ENCODE peak calls at places on chromosome 1, in six cellular contexts. X is IMR-90, R is testis, V is breast epithelium, F is ovary, K is body of pancreas. J is an unnamed sample. For H3K4me1, the result is how much of the 10 kb centered on the place peaks cover.

GRCh38 chr1:40770296-40771070 is 13.1 kb upstream of the KCNQ4 start:
- DNase-seq in X (no peak), R (no peak), V (no peak), F (no peak), K (no peak), J (no peak)

GRCh38 chr1:27000092-27000816 is 6.8 kb downstream of the TRNP1 start:
- DNase-seq in X (no peak), R (no peak), V (no peak), F (no peak), K (no peak), J (no peak)

GRCh38 chr1:48093147-48093546 is 96.0 kb upstream of the TRABD2B start:
- DNase-seq in X (no peak), R (no peak), V (no peak), F (no peak), K (no peak), J (no peak)

GRCh38 chr1:85085417-85085816 is 37.1 kb upstream of the MCOLN3 start:
- DNase-seq in X (no peak), R (no peak), V (no peak), F (no peak), K (no peak), J (no peak)

GRCh38 chr1:27726173-27726793 is 522 bp downstream of the FAM76A start:
- DNase-seq in X (peak), R (peak), V (peak), F (peak), K (peak), J (peak)

GRCh38 chr1:151165281-151165737 is 393 bp downstream of the LYSMD1 start:
- DNase-seq in X (peak), R (peak), V (peak), F (no peak), K (peak), J (peak)

GRCh38 chr1:108665047-108665446 is 4.2 kb upstream of the HENMT1 start:
- DNase-seq in X (no peak), R (no peak), V (no peak), F (no peak), K (no peak), J (no peak)

GRCh38 chr1:48673725-48674124 is 103.0 kb downstream of the BEND5 start:
- DNase-seq in X (no peak), R (peak), V (no peak), F (no peak), K (no peak), J (no peak)

GRCh38 chr1:215022723-215023122 is 59.8 kb upstream of the KCNK2 start:
- DNase-seq in X (peak), R (no peak), V (no peak), F (no peak), K (no peak), J (no peak)

GRCh38 chr1:56054959-56055358 is 524.4 kb downstream of the PLPP3 start:
- DNase-seq in X (no peak), R (no peak), V (no peak), F (no peak), K (no peak), J (no peak)

GRCh38 chr1:177206831-177207230 is 36.1 kb downstream of the BRINP2 start:
- DNase-seq in X (peak), R (no peak), V (no peak), F (no peak), K (no peak), J (no peak)

GRCh38 chr1:234401658-234402057 is 28.4 kb downstream of the COA6 start:
- DNase-seq in X (no peak), R (no peak), V (no peak), F (no peak), K (no peak), J (no peak)

GRCh38 chr1:111505641-111506119 is 2.2 kb upstream of the ADORA3 start:
- DNase-seq in X (no peak), R (no peak), V (no peak), F (no peak), K (no peak), J (no peak)

GRCh38 chr1:228968841-228969606 is 233.7 kb downstream of the RHOU start:
- DNase-seq in X (no peak), R (no peak), V (no peak), F (no peak), K (peak), J (no peak)

GRCh38 chr1:222928212-222928611 is 113.4 kb downstream of the DISP1 start:
- DNase-seq in X (peak), R (peak), V (no peak), F (peak), K (peak), J (peak)

GRCh38 chr1:68128157-68128556 is 77.7 kb upstream of the DIRAS3 start:
- DNase-seq in X (peak), R (no peak), V (no peak), F (no peak), K (no peak), J (no peak)

GRCh38 chr1:109787845-109788605 is 24.3 kb upstream of the EPS8L3 start:
- DNase-seq in X (no peak), R (no peak), V (no peak), F (peak), K (peak), J (no peak)

GRCh38 chr1:109040627-109041613 is 982 bp downstream of the WDR47 start:
- DNase-seq in X (no peak), R (no peak), V (no peak), F (no peak), K (peak), J (peak)

GRCh38 chr1:61444277-61444676 is 280.7 kb downstream of the TM2D1 start:
- DNase-seq in X (no peak), R (no peak), V (no peak), F (no peak), K (no peak), J (no peak)

GRCh38 chr1:11700655-11701467 is 9.4 kb downstream of the DRAXIN start:
- DNase-seq in X (no peak), R (no peak), V (no peak), F (no peak), K (no peak), J (no peak)

GRCh38 chr1:234114648-234115307 is 210.3 kb downstream of the SLC35F3 start:
- DNase-seq in X (peak), R (peak), V (peak), F (no peak), K (peak), J (peak)

DNA sequence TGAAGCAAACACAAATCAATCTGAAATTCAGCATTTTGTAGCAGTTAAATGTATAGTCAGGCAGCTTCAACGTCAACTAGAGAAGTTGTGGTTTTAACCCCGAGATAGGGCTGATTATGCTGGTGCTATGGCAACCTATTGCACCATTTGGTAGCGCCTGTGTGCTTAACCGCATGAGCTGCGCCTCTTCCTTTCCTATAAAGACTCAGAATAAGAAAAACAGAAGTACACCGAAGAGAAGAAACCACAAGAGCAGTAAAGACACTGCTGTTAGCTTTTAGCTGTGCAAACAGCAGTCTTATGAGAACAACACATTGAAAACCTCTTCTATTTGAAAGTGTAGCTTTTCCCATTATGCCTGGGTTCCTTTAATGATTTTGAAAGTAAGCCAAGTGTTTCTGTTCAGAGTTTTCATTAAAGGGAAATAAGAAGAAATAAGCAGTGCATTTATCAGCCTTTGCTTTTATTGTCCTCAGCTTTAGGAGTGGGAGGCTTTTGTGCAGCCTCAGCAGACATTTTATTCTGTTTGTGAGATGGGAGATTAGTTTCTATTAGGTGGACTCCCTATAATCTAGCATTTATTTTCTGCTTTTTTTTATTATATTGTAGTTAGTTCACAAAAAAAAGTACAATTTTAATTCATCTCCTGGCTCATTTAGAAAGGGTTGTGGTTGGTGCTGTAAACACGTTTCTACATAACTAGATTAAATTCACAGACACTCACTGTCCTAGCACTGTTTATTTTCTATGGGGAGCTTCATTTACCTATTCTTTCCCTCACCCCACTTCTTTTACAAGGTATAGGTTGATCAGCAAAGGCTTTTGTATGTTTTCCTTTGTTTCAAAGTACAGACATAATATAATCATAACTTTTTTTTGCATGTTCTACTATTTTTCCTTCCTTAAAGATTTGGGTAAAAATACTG is 43.3 kb downstream of the PTPRC start:
- DNase-seq in X (peak), R (peak), V (peak), F (no peak), K (peak), J (peak)
- TF ChIP-seq POLR2A in X (peak), R (no peak), V (no peak), F (no peak), K (no peak), J (no peak)

GRCh38 chr1:207035877-207036558 is 3.5 kb upstream of the C1orf116 start:
- DNase-seq in X (no peak), R (no peak), V (no peak), F (no peak), K (no peak), J (no peak)

GRCh38 chr1:207036865-207037264 is 4.3 kb upstream of the C1orf116 start:
- DNase-seq in X (no peak), R (no peak), V (no peak), F (no peak), K (no peak), J (no peak)

GRCh38 chr1:207034208-207034607 is 1.7 kb upstream of the C1orf116 start:
- DNase-seq in X (no peak), R (no peak), V (no peak), F (no peak), K (no peak), J (no peak)

GRCh38 chr1:207033302-207033701 is 746 bp upstream of the C1orf116 start:
- DNase-seq in X (no peak), R (no peak), V (no peak), F (no peak), K (no peak), J (no peak)

DNA sequence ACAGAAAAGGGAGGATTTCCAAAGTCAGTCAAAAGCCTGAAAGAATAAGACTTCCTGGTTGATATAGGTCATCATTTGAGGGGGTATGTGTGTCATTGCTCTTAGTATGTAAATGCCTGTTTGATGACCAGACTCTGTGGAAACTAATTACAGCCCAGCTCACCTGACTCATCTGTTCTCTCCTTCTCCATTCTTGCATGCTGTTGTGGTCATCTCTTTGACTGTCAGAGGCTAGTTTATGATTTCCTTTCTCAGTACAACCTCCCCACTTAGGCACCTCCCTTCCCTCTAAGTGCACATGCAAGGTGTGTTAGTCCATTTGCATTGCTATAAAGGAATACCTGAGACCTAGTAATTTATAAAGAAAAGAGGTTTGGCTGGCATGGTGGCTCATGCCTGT is 2.4 kb upstream of the C1orf116 start:
- DNase-seq in X (peak), R (no peak), V (no peak), F (no peak), K (no peak), J (no peak)
- H3K4me1 ChIP-seq in X (under half), R (under half), V (under half), F (under half), K (under half), J (under half)

GRCh38 chr1:1550087-1550486 is 9.7 kb upstream of the TMEM240 start:
- DNase-seq in X (no peak), R (no peak), V (no peak), F (no peak), K (no peak), J (no peak)
- H3K27ac ChIP-seq in X (no peak), R (peak), V (peak), F (no peak), K (no peak), J (no peak)

DNA sequence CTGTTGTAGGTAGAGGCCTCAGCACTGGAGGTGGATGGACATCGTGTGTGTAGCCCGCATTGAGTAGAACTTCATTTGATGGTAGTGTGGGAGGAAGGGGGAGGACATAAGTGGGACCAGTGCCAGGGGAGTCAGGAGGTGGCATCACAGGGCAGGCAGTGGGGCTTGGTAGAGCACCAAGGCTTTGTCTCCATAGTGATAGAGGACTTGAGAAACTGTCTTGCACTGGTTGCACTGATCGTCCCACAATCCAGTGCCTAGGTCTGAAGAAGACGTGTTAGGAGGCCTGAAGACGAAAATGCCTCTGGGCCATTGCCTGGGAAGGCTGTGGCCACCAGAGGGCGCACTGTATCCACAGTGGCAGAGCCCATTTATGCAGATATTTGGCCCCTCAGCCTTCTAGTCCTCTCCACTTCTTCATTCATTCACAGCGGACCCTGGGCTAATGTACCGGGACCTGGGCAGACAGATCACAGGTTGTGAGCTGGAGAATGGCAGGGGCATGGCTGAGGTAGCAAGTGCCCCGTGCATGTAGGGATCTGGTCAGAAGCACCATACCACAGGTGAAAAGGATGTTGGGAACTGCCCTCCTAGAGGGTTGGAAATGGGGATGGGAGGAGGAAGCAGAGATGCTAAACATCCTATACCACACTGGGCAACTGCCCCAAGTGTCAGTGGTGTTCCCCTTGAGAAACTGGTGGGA is 95.4 kb downstream of the PIK3R3 start:
- DNase-seq in X (peak), R (peak), V (peak), F (peak), K (peak), J (peak)
- TF ChIP-seq POLR2A in X (no peak), R (no peak), V (no peak), F (no peak), K (no peak), J (no peak)

DNA sequence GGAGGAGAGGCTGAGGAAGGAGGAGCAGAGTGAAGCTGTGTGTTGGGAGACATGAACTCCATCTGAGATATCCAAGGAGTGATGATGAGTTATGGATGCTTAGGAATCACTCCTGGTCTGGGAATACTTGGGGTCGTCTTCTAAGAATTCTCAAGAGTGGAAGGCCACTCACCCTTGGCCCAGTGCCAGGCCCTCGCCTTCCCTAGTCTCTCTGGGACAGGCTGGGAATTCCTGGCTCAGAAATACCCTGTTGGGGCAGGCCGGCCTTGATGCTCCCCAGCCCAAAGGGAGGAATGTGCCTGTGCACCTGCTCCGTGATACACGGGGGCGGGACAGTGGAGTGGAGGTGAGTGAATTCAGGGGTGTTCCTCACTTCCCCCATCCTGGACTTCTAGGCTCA is 12.6 kb upstream of the LMNA start:
- DNase-seq in X (no peak), R (no peak), V (no peak), F (no peak), K (peak), J (no peak)
- H3K4me1 ChIP-seq in X (under half), R (half or more), V (under half), F (under half), K (under half), J (under half)

GRCh38 chr1:69269491-69269890 is 298.2 kb upstream of the LRRC7 start:
- DNase-seq in X (no peak), R (no peak), V (no peak), F (no peak), K (no peak), J (no peak)

GRCh38 chr1:69258842-69259241 is 308.9 kb upstream of the LRRC7 start:
- DNase-seq in X (no peak), R (no peak), V (no peak), F (no peak), K (no peak), J (no peak)

GRCh38 chr1:69263982-69264381 is 303.7 kb upstream of the LRRC7 start:
- DNase-seq in X (no peak), R (peak), V (no peak), F (no peak), K (peak), J (no peak)
- H3K27ac ChIP-seq in X (no peak), R (no peak), V (no peak), F (no peak), K (no peak), J (no peak)

GRCh38 chr1:190205713-190206112 is 272.0 kb downstream of the BRINP3 start:
- DNase-seq in X (peak), R (no peak), V (no peak), F (no peak), K (no peak), J (no peak)
- TF ChIP-seq POLR2A in X (no peak), R (no peak), V (no peak), F (no peak), K (no peak), J (no peak)

GRCh38 chr1:208118306-208118705 is 125.9 kb downstream of the PLXNA2 start:
- DNase-seq in X (no peak), R (no peak), V (no peak), F (no peak), K (no peak), J (no peak)

GRCh38 chr1:208115924-208116614 is 128.1 kb downstream of the PLXNA2 start:
- DNase-seq in X (no peak), R (no peak), V (no peak), F (no peak), K (no peak), J (no peak)

GRCh38 chr1:208119225-208119606 is 125.0 kb downstream of the PLXNA2 start:
- DNase-seq in X (no peak), R (no peak), V (no peak), F (no peak), K (no peak), J (no peak)

GRCh38 chr1:208117817-208118216 is 126.4 kb downstream of the PLXNA2 start:
- DNase-seq in X (no peak), R (no peak), V (no peak), F (no peak), K (no peak), J (no peak)

GRCh38 chr1:208117410-208117809 is 126.8 kb downstream of the PLXNA2 start:
- DNase-seq in X (no peak), R (no peak), V (no peak), F (no peak), K (no peak), J (no peak)
- H3K4me1 ChIP-seq in X (under half), R (under half), V (under half), F (under half), K (under half), J (under half)

GRCh38 chr1:107623431-107623830 is 341.5 kb downstream of the VAV3 start:
- DNase-seq in X (no peak), R (no peak), V (no peak), F (no peak), K (no peak), J (no peak)

GRCh38 chr1:107622540-107622939 is 342.4 kb downstream of the VAV3 start:
- DNase-seq in X (no peak), R (no peak), V (no peak), F (no peak), K (no peak), J (no peak)

GRCh38 chr1:107620753-107621152 is 344.2 kb downstream of the VAV3 start:
- DNase-seq in X (no peak), R (no peak), V (no peak), F (no peak), K (no peak), J (no peak)

GRCh38 chr1:107625405-107626029 is 339.5 kb downstream of the VAV3 start:
- DNase-seq in X (no peak), R (no peak), V (no peak), F (no peak), K (no peak), J (no peak)

DNA sequence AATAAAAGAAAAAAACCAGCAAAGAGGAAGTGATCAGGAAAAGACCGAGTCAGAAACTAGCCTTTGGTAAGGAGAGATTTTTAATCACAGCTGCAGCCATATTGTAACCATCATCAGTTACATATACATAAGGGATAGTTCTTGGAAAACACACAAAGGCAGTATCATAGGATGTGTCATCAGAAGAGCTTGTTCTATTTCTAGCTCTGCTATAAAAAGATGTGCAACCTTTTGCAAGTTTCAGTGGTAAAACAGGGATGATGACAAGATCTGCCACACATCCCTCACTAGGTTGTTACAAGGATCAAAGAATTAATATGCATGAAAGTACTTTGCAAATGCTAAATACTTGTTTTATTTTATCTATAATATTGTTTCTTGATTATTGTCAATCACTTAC is 342.0 kb downstream of the VAV3 start:
- DNase-seq in X (peak), R (no peak), V (no peak), F (no peak), K (no peak), J (no peak)
- H3K27ac ChIP-seq in X (no peak), R (no peak), V (no peak), F (no peak), K (no peak), J (no peak)

GRCh38 chr1:43834280-43835140 is 99.1 kb upstream of the ARTN start:
- DNase-seq in X (no peak), R (no peak), V (no peak), F (no peak), K (no peak), J (no peak)
- TF ChIP-seq POLR2A in X (no peak), R (no peak), V (no peak), F (no peak), K (no peak), J (no peak)